ENCODE peak calls at places on chromosomes 12 and 14, in six cellular contexts. One of them, this sample, is unnamed.

GRCh38 chr14:94386085-94387031 is 2.0 kb downstream of the SERPINA1 start:
- DNase-seq in memory B cell: no peak
- DNase-seq in cardiac fibroblast: no peak
- DNase-seq in naive B cell: no peak
- DNase-seq in iPS DF 19.7: no peak
- DNase-seq in effector CD4-positive, alpha-beta T cell: no peak
- DNase-seq in this sample: no peak

GRCh38 chr12:43766291-43766690 is 7.5 kb downstream of the IRAK4 start:
- DNase-seq in effector CD4-positive, alpha-beta T cell: no peak
- DNase-seq in cardiac fibroblast: peak; percentile 38
- DNase-seq in iPS DF 19.7: no peak
- DNase-seq in memory B cell: no peak
- DNase-seq in naive B cell: no peak
- DNase-seq in this sample: no peak

GRCh38 chr12:114935658-114936057 is 251.7 kb upstream of the TBX3 start:
- DNase-seq in memory B cell: no peak
- DNase-seq in effector CD4-positive, alpha-beta T cell: no peak
- DNase-seq in iPS DF 19.7: no peak
- DNase-seq in naive B cell: no peak
- DNase-seq in cardiac fibroblast: no peak
- DNase-seq in this sample: no peak

GRCh38 chr12:127063339-127064090 is 1203.5 kb upstream of the TMEM132C start:
- DNase-seq in iPS DF 19.7: no peak
- DNase-seq in cardiac fibroblast: no peak
- DNase-seq in naive B cell: no peak
- DNase-seq in memory B cell: no peak
- DNase-seq in effector CD4-positive, alpha-beta T cell: no peak
- DNase-seq in this sample: no peak

GRCh38 chr12:120115692-120116442 is 686 bp downstream of the RAB35 start:
- DNase-seq in naive B cell: no peak
- DNase-seq in cardiac fibroblast: peak; percentile 55
- DNase-seq in memory B cell: no peak
- DNase-seq in iPS DF 19.7: no peak
- DNase-seq in effector CD4-positive, alpha-beta T cell: no peak
- DNase-seq in this sample: no peak

GRCh38 chr14:20419404-20419803 is 6.1 kb upstream of the TEP1 start:
- DNase-seq in cardiac fibroblast: no peak
- DNase-seq in effector CD4-positive, alpha-beta T cell: no peak
- DNase-seq in iPS DF 19.7: no peak
- DNase-seq in memory B cell: no peak
- DNase-seq in naive B cell: no peak
- DNase-seq in this sample: no peak

GRCh38 chr12:124713041-124713435 is 145.6 kb upstream of the NCOR2 start:
- DNase-seq in memory B cell: no peak
- DNase-seq in naive B cell: no peak
- DNase-seq in cardiac fibroblast: peak; percentile 47
- DNase-seq in iPS DF 19.7: no peak
- DNase-seq in effector CD4-positive, alpha-beta T cell: no peak
- DNase-seq in this sample: peak; percentile 50

GRCh38 chr14:61514927-61515326 is 180.4 kb upstream of the HIF1A start:
- DNase-seq in iPS DF 19.7: no peak
- DNase-seq in memory B cell: no peak
- DNase-seq in cardiac fibroblast: no peak
- DNase-seq in effector CD4-positive, alpha-beta T cell: no peak
- DNase-seq in naive B cell: no peak
- DNase-seq in this sample: no peak

GRCh38 chr12:123937707-123938600 is 34.7 kb downstream of the CCDC92 start:
- DNase-seq in naive B cell: peak; percentile 9
- DNase-seq in effector CD4-positive, alpha-beta T cell: peak; percentile 17
- DNase-seq in memory B cell: no peak
- DNase-seq in cardiac fibroblast: no peak
- DNase-seq in iPS DF 19.7: no peak
- DNase-seq in this sample: no peak

GRCh38 chr14:93430889-93431670 is at the start of gene UNC79:
- DNase-seq in memory B cell: no peak
- DNase-seq in iPS DF 19.7: peak; percentile 52
- DNase-seq in cardiac fibroblast: peak; percentile 2
- DNase-seq in naive B cell: no peak
- DNase-seq in effector CD4-positive, alpha-beta T cell: no peak
- DNase-seq in this sample: no peak

GRCh38 chr12:130334937-130335336 is 2.8 kb upstream of the PIWIL1 start:
- DNase-seq in cardiac fibroblast: no peak
- DNase-seq in iPS DF 19.7: no peak
- DNase-seq in naive B cell: no peak
- DNase-seq in effector CD4-positive, alpha-beta T cell: no peak
- DNase-seq in memory B cell: no peak
- DNase-seq in this sample: no peak

GRCh38 chr12:41795910-41796309 is 348.8 kb downstream of the GXYLT1 start:
- DNase-seq in naive B cell: no peak
- DNase-seq in cardiac fibroblast: no peak
- DNase-seq in memory B cell: no peak
- DNase-seq in effector CD4-positive, alpha-beta T cell: no peak
- DNase-seq in iPS DF 19.7: peak; percentile 12
- DNase-seq in this sample: no peak

GRCh38 chr12:95231190-95231589 is 13.6 kb downstream of the VEZT start:
- DNase-seq in memory B cell: no peak
- DNase-seq in iPS DF 19.7: no peak
- DNase-seq in effector CD4-positive, alpha-beta T cell: no peak
- DNase-seq in naive B cell: no peak
- DNase-seq in cardiac fibroblast: peak; percentile 82
- DNase-seq in this sample: no peak

This sample was measured in GM10248.